ENCODE peak calls at places on chromosomes 7 and 10, in nine cellular contexts. One of them, this sample, is unnamed. For H3K4me1, the result is how much of the 10 kb centered on the place peaks cover.

GRCh38 chr7:121046009-121046408 is 57.5 kb downstream of the CPED1 start:
- DNase-seq in heart left ventricle: no peak
- DNase-seq in colonic mucosa: no peak
- DNase-seq in CD8-positive, alpha-beta T cell: no peak
- DNase-seq in body of pancreas: no peak
- DNase-seq in Caco-2: no peak
- DNase-seq in Peyer's patch: no peak
- DNase-seq in kidney: no peak
- DNase-seq in GM23338: no peak
- DNase-seq in this sample: no peak

GRCh38 chr7:4809091-4809591 is 33.7 kb downstream of the AP5Z1 start:
- DNase-seq in heart left ventricle: peak
- DNase-seq in colonic mucosa: no peak
- DNase-seq in CD8-positive, alpha-beta T cell: peak
- DNase-seq in body of pancreas: no peak
- DNase-seq in Caco-2: no peak
- DNase-seq in Peyer's patch: no peak
- DNase-seq in kidney: no peak
- DNase-seq in GM23338: no peak
- DNase-seq in this sample: no peak

GRCh38 chr7:137146012-137146455 is 197.5 kb downstream of the PTN start:
- DNase-seq in heart left ventricle: no peak
- DNase-seq in colonic mucosa: no peak
- DNase-seq in CD8-positive, alpha-beta T cell: no peak
- DNase-seq in body of pancreas: no peak
- DNase-seq in Caco-2: no peak
- DNase-seq in Peyer's patch: no peak
- DNase-seq in kidney: no peak
- DNase-seq in GM23338: no peak
- DNase-seq in this sample: no peak

GRCh38 chr7:128835231-128835751 is 5.1 kb downstream of the FLNC start:
- DNase-seq in heart left ventricle: peak
- DNase-seq in colonic mucosa: no peak
- DNase-seq in CD8-positive, alpha-beta T cell: no peak
- DNase-seq in body of pancreas: no peak
- DNase-seq in Caco-2: no peak
- DNase-seq in Peyer's patch: no peak
- DNase-seq in kidney: no peak
- DNase-seq in GM23338: no peak
- DNase-seq in this sample: no peak

GRCh38 chr10:78450807-78451485 is 417.3 kb downstream of the RPS24 start:
- DNase-seq in heart left ventricle: no peak
- DNase-seq in colonic mucosa: no peak
- DNase-seq in CD8-positive, alpha-beta T cell: no peak
- DNase-seq in body of pancreas: no peak
- DNase-seq in Caco-2: no peak
- DNase-seq in Peyer's patch: no peak
- DNase-seq in kidney: no peak
- DNase-seq in GM23338: no peak
- DNase-seq in this sample: no peak

GRCh38 chr7:87075671-87076404 is 16.4 kb upstream of the ELAPOR2 start:
- DNase-seq in heart left ventricle: no peak
- DNase-seq in colonic mucosa: no peak
- DNase-seq in CD8-positive, alpha-beta T cell: no peak
- DNase-seq in body of pancreas: no peak
- DNase-seq in Caco-2: no peak
- DNase-seq in Peyer's patch: no peak
- DNase-seq in kidney: no peak
- DNase-seq in GM23338: no peak
- DNase-seq in this sample: no peak

GRCh38 chr7:44218418-44219201 is 17.8 kb downstream of the YKT6 start:
- DNase-seq in heart left ventricle: no peak
- DNase-seq in colonic mucosa: no peak
- DNase-seq in CD8-positive, alpha-beta T cell: no peak
- DNase-seq in body of pancreas: no peak
- DNase-seq in Caco-2: peak
- DNase-seq in Peyer's patch: no peak
- DNase-seq in kidney: peak
- DNase-seq in GM23338: peak
- DNase-seq in this sample: no peak

GRCh38 chr7:143361552-143362125 is 874 bp downstream of the FAM131B start:
- DNase-seq in heart left ventricle: no peak
- DNase-seq in colonic mucosa: no peak
- DNase-seq in CD8-positive, alpha-beta T cell: no peak
- DNase-seq in body of pancreas: no peak
- DNase-seq in Caco-2: peak
- DNase-seq in Peyer's patch: no peak
- DNase-seq in kidney: no peak
- DNase-seq in GM23338: peak
- DNase-seq in this sample: no peak

GRCh38 chr7:108581655-108582491 is 12.2 kb downstream of the DNAJB9 start:
- DNase-seq in heart left ventricle: no peak
- DNase-seq in colonic mucosa: no peak
- DNase-seq in CD8-positive, alpha-beta T cell: no peak
- DNase-seq in body of pancreas: no peak
- DNase-seq in Caco-2: peak
- DNase-seq in Peyer's patch: no peak
- DNase-seq in kidney: no peak
- DNase-seq in GM23338: peak
- DNase-seq in this sample: no peak

GRCh38 chr10:133308431-133309110 is at the start of the genes TUBGCP2 and ZNF511:
- DNase-seq in heart left ventricle: peak
- DNase-seq in colonic mucosa: peak
- DNase-seq in CD8-positive, alpha-beta T cell: peak
- DNase-seq in body of pancreas: peak
- DNase-seq in Caco-2: peak
- DNase-seq in Peyer's patch: peak
- DNase-seq in kidney: peak
- DNase-seq in GM23338: peak
- DNase-seq in this sample: peak

GRCh38 chr10:126533644-126534043 is 136.8 kb downstream of the C10orf90 start:
- DNase-seq in heart left ventricle: no peak
- DNase-seq in colonic mucosa: no peak
- DNase-seq in CD8-positive, alpha-beta T cell: no peak
- DNase-seq in body of pancreas: no peak
- DNase-seq in Caco-2: no peak
- DNase-seq in Peyer's patch: no peak
- DNase-seq in kidney: no peak
- DNase-seq in GM23338: no peak
- DNase-seq in this sample: no peak

GRCh38 chr10:126536148-126536547 is 134.3 kb downstream of the C10orf90 start:
- DNase-seq in heart left ventricle: no peak
- DNase-seq in colonic mucosa: no peak
- DNase-seq in CD8-positive, alpha-beta T cell: no peak
- DNase-seq in body of pancreas: no peak
- DNase-seq in Caco-2: no peak
- DNase-seq in Peyer's patch: no peak
- DNase-seq in kidney: no peak
- DNase-seq in GM23338: peak
- DNase-seq in this sample: no peak

GRCh38 chr10:126538439-126539140 is 131.9 kb downstream of the C10orf90 start:
- DNase-seq in heart left ventricle: no peak
- DNase-seq in colonic mucosa: no peak
- DNase-seq in CD8-positive, alpha-beta T cell: no peak
- DNase-seq in body of pancreas: peak
- DNase-seq in Caco-2: no peak
- DNase-seq in Peyer's patch: no peak
- DNase-seq in kidney: no peak
- DNase-seq in GM23338: no peak
- DNase-seq in this sample: no peak

DNA sequence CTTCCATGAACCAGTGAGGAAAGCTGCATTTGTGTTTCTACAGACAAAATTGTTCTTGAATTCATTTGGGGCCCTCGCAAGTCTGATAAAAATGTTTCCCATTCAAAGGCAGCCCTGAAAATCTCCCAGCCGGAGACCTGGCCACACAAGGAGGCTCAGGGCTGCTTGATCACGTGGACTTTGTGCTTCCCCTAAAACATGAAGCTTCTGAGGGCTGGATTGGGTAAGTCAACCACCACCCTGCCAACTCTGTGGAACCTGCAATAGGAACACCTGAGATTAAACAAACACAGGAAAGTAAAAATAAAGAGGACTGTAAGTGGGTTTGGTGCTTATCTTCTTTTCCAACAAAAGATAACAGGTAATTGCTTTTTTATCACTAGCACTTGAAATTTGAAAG is 133.8 kb downstream of the C10orf90 start:
- DNase-seq in heart left ventricle: no peak
- DNase-seq in colonic mucosa: no peak
- DNase-seq in CD8-positive, alpha-beta T cell: no peak
- DNase-seq in body of pancreas: peak
- DNase-seq in Caco-2: no peak
- DNase-seq in Peyer's patch: no peak
- DNase-seq in kidney: no peak
- DNase-seq in GM23338: no peak
- DNase-seq in this sample: no peak
- H3K4me1 ChIP-seq in heart left ventricle: under half
- H3K4me1 ChIP-seq in colonic mucosa: under half
- H3K4me1 ChIP-seq in CD8-positive, alpha-beta T cell: under half
- H3K4me1 ChIP-seq in body of pancreas: under half
- H3K4me1 ChIP-seq in Caco-2: under half
- H3K4me1 ChIP-seq in Peyer's patch: under half
- H3K4me1 ChIP-seq in kidney: under half
- H3K4me1 ChIP-seq in GM23338: under half
- H3K4me1 ChIP-seq in this sample: under half

DNA sequence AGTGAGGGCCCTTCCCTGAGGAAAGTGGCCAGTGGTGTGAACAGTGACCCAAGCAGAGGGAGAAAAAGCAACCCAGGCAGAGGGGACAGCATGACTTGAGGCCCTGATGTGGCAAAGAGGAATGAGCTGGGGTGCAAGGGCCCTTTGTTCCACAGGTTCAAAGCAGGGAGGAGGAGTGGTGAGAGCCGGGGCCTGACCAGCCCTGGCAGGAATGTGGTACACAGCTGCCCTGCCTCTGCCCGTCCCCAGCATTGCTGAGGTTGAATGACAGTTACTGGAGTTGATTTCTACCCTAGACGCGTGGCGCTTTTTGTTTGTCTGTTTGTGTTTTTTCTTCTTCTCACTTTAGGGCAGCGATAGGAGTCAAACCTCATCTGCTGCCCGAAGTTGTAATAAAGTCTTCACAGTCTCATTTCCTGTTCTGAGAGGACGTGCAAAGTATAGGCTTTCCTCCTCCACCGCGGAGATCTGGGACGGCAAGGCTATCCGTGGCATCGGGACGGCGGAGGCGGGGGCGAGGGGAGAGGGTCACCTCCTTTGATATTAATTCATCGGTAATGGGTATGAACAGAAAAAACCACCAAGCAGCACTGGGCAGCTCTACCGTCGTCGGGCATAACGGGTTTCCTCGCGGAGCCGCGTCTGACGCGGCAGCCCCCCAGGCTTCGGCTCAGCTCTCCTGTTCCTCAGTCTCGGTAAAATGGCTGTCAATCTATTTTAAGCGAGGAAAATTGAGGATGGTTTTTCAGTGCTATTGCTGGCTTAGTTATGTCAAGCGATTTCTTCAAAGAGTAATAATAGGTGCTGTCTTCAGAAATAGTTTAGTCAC is 160.8 kb downstream of the LRMDA start:
- DNase-seq in heart left ventricle: no peak
- DNase-seq in colonic mucosa: no peak
- DNase-seq in CD8-positive, alpha-beta T cell: no peak
- DNase-seq in body of pancreas: no peak
- DNase-seq in Caco-2: no peak
- DNase-seq in Peyer's patch: no peak
- DNase-seq in kidney: peak
- DNase-seq in GM23338: no peak
- DNase-seq in this sample: no peak
- H3K4me3 ChIP-seq in heart left ventricle: peak
- H3K4me3 ChIP-seq in colonic mucosa: no peak
- H3K4me3 ChIP-seq in CD8-positive, alpha-beta T cell: no peak
- H3K4me3 ChIP-seq in body of pancreas: no peak
- H3K4me3 ChIP-seq in Caco-2: no peak
- H3K4me3 ChIP-seq in Peyer's patch: peak
- H3K4me3 ChIP-seq in kidney: peak
- H3K4me3 ChIP-seq in GM23338: no peak
- H3K4me3 ChIP-seq in this sample: no peak

DNA sequence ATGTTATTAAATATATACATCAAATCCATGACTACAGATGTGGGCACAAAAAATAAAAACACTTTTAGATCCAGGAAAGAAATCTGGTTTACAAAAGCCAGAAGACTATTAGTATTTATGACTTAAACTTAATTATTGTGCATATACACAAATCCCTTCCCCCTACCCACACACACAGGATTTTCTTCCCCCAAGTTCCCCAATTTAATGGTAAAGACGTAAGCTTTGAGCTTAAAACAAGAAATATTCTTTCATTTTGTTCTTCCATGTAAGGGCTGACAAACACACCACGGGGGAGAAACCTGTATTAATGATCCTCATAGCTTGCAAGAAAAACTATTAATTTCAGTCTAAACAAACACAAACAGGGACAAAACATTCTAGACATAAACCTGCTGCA is 28.5 kb downstream of the OSBPL3 start:
- DNase-seq in heart left ventricle: no peak
- DNase-seq in colonic mucosa: no peak
- DNase-seq in CD8-positive, alpha-beta T cell: no peak
- DNase-seq in body of pancreas: no peak
- DNase-seq in Caco-2: no peak
- DNase-seq in Peyer's patch: no peak
- DNase-seq in kidney: no peak
- DNase-seq in GM23338: no peak
- DNase-seq in this sample: no peak
- H3K4me1 ChIP-seq in heart left ventricle: under half
- H3K4me1 ChIP-seq in colonic mucosa: under half
- H3K4me1 ChIP-seq in CD8-positive, alpha-beta T cell: under half
- H3K4me1 ChIP-seq in body of pancreas: under half
- H3K4me1 ChIP-seq in Caco-2: under half
- H3K4me1 ChIP-seq in Peyer's patch: under half
- H3K4me1 ChIP-seq in kidney: under half
- H3K4me1 ChIP-seq in GM23338: under half
- H3K4me1 ChIP-seq in this sample: under half

GRCh38 chr7:149794665-149795064 is 21.3 kb upstream of the ZNF467 start:
- DNase-seq in heart left ventricle: no peak
- DNase-seq in colonic mucosa: no peak
- DNase-seq in CD8-positive, alpha-beta T cell: no peak
- DNase-seq in body of pancreas: no peak
- DNase-seq in Caco-2: no peak
- DNase-seq in Peyer's patch: no peak
- DNase-seq in kidney: no peak
- DNase-seq in GM23338: no peak
- DNase-seq in this sample: no peak
- H3K4me3 ChIP-seq in heart left ventricle: no peak
- H3K4me3 ChIP-seq in colonic mucosa: no peak
- H3K4me3 ChIP-seq in CD8-positive, alpha-beta T cell: no peak
- H3K4me3 ChIP-seq in body of pancreas: no peak
- H3K4me3 ChIP-seq in Caco-2: no peak
- H3K4me3 ChIP-seq in Peyer's patch: no peak
- H3K4me3 ChIP-seq in kidney: no peak
- H3K4me3 ChIP-seq in GM23338: no peak
- H3K4me3 ChIP-seq in this sample: no peak